ENCODE peak calls at places on chromosomes 16 and 17, in four cellular contexts. One of them, this sample, is unnamed.

GRCh38 chr17:82838386-82839063 is 1.3 kb downstream of the ZNF750 start:
- DNase-seq in psoas muscle: peak
- DNase-seq in HS-5: no peak
- DNase-seq in CD8-positive, alpha-beta T cell: no peak
- DNase-seq in this sample: peak

GRCh38 chr17:59626756-59627155 is 7.1 kb downstream of the CLTC start:
- DNase-seq in HS-5: no peak
- DNase-seq in CD8-positive, alpha-beta T cell: no peak
- DNase-seq in psoas muscle: no peak
- DNase-seq in this sample: no peak

GRCh38 chr17:62703269-62703775 is 75.9 kb downstream of the MRC2 start:
- DNase-seq in psoas muscle: peak
- DNase-seq in CD8-positive, alpha-beta T cell: no peak
- DNase-seq in HS-5: peak
- DNase-seq in this sample: no peak

GRCh38 chr16:89120281-89120680 is 26.6 kb downstream of the ACSF3 start:
- DNase-seq in CD8-positive, alpha-beta T cell: peak
- DNase-seq in psoas muscle: peak
- DNase-seq in HS-5: no peak
- DNase-seq in this sample: no peak

GRCh38 chr16:9176547-9177418 is 85.3 kb downstream of the HAPSTR1 start:
- DNase-seq in CD8-positive, alpha-beta T cell: no peak
- DNase-seq in HS-5: no peak
- DNase-seq in psoas muscle: no peak
- DNase-seq in this sample: no peak

GRCh38 chr17:4247981-4248388 is 15.8 kb downstream of the ANKFY1 start:
- DNase-seq in CD8-positive, alpha-beta T cell: no peak
- DNase-seq in HS-5: no peak
- DNase-seq in psoas muscle: no peak
- DNase-seq in this sample: no peak

GRCh38 chr16:58678716-58679115 is 5.9 kb downstream of the SLC38A7 start:
- DNase-seq in CD8-positive, alpha-beta T cell: no peak
- DNase-seq in psoas muscle: peak
- DNase-seq in HS-5: no peak
- DNase-seq in this sample: peak

GRCh38 chr16:4212934-4213296 is 29.0 kb downstream of the SRL start:
- DNase-seq in HS-5: peak
- DNase-seq in CD8-positive, alpha-beta T cell: no peak
- DNase-seq in psoas muscle: peak
- DNase-seq in this sample: peak

GRCh38 chr16:82182237-82183003 is 12.4 kb upstream of the MPHOSPH6 start:
- DNase-seq in CD8-positive, alpha-beta T cell: no peak
- DNase-seq in HS-5: no peak
- DNase-seq in psoas muscle: no peak
- DNase-seq in this sample: no peak

GRCh38 chr17:6455321-6455705 is 11.1 kb downstream of the PIMREG start:
- DNase-seq in HS-5: no peak
- DNase-seq in CD8-positive, alpha-beta T cell: peak
- DNase-seq in psoas muscle: no peak
- DNase-seq in this sample: no peak

GRCh38 chr17:30375661-30376060 is 3.1 kb upstream of the CPD start:
- DNase-seq in CD8-positive, alpha-beta T cell: no peak
- DNase-seq in HS-5: no peak
- DNase-seq in psoas muscle: no peak
- DNase-seq in this sample: no peak

GRCh38 chr16:80060470-80060869 is 459.9 kb upstream of the MAF start:
- DNase-seq in CD8-positive, alpha-beta T cell: no peak
- DNase-seq in HS-5: no peak
- DNase-seq in psoas muscle: no peak
- DNase-seq in this sample: no peak

GRCh38 chr16:15897834-15898254 is 9.4 kb upstream of the CEP20 start:
- DNase-seq in psoas muscle: no peak
- DNase-seq in CD8-positive, alpha-beta T cell: no peak
- DNase-seq in HS-5: no peak
- DNase-seq in this sample: no peak

GRCh38 chr17:15377200-15377599 is 35.8 kb upstream of the TEKT3 start:
- DNase-seq in HS-5: no peak
- DNase-seq in CD8-positive, alpha-beta T cell: no peak
- DNase-seq in psoas muscle: no peak
- DNase-seq in this sample: no peak

GRCh38 chr17:77963441-77963840 is 4.9 kb downstream of the TNRC6C start:
- DNase-seq in CD8-positive, alpha-beta T cell: peak
- DNase-seq in psoas muscle: no peak
- DNase-seq in HS-5: no peak
- DNase-seq in this sample: peak

GRCh38 chr17:82648761-82649474 is 674 bp upstream of the WDR45B start:
- DNase-seq in psoas muscle: peak
- DNase-seq in HS-5: no peak
- DNase-seq in CD8-positive, alpha-beta T cell: peak
- DNase-seq in this sample: peak

GRCh38 chr17:77153487-77153886 is 12.7 kb downstream of the SEC14L1 start:
- DNase-seq in CD8-positive, alpha-beta T cell: no peak
- DNase-seq in psoas muscle: peak
- DNase-seq in HS-5: no peak
- DNase-seq in this sample: peak

GRCh38 chr17:82839617-82840292 is at the start of gene ZNF750:
- DNase-seq in CD8-positive, alpha-beta T cell: no peak
- DNase-seq in HS-5: no peak
- DNase-seq in psoas muscle: no peak
- DNase-seq in this sample: peak

GRCh38 chr17:5526821-5527598 is 40.6 kb downstream of the MIS12 start:
- DNase-seq in HS-5: peak
- DNase-seq in CD8-positive, alpha-beta T cell: no peak
- DNase-seq in psoas muscle: peak
- DNase-seq in this sample: peak

GRCh38 chr17:82121660-82122629 is 23.9 kb upstream of the FASN start:
- DNase-seq in HS-5: no peak
- DNase-seq in CD8-positive, alpha-beta T cell: no peak
- DNase-seq in psoas muscle: no peak
- DNase-seq in this sample: no peak

GRCh38 chr17:66493283-66494019 is 191.0 kb downstream of the PRKCA start:
- DNase-seq in HS-5: peak
- DNase-seq in CD8-positive, alpha-beta T cell: no peak
- DNase-seq in psoas muscle: no peak
- DNase-seq in this sample: no peak

GRCh38 chr16:63913278-63913677 is 1208.6 kb downstream of the CDH11 start:
- DNase-seq in psoas muscle: no peak
- DNase-seq in HS-5: no peak
- DNase-seq in CD8-positive, alpha-beta T cell: no peak
- DNase-seq in this sample: no peak